ENCODE peak calls at places on chromosome 18, in ten cellular contexts. L is left ventricle myocardium superior; K is activated naive CD8-positive, alpha-beta T cell treated with anti-CD3 and anti-CD28 coated beads for 36 hours; H is activated CD8-positive, alpha-beta memory T cell treated with anti-CD3 and anti-CD28 coated beads for 24 hours; S is RWPE1; Z is heart left ventricle; I is T1000; X is stimulated activated CD4-positive, alpha-beta T cell treated with anti-CD3 and anti-CD28 coated beads, Interleukin-12 subunit alpha, Interleukin-12 subunit beta, amount 100 ng/mL, for 48 hours; E is stimulated activated CD8-positive, alpha-beta memory T cell treated with anti-CD3 and anti-CD28 coated beads, Interleukin-7, amount 100 ng/mL, for 24 hours; Q is HT1080. T is an unnamed sample.

GRCh38 chr18:33606621-33607020 is 28.6 kb downstream of the ASXL3 start:
- DNase-seq in L (no peak), K (no peak), H (no peak), S (no peak), Z (no peak), I (no peak), X (no peak), E (no peak), Q (no peak), T (no peak)

GRCh38 chr18:12886498-12887126 is 2.6 kb upstream of the PTPN2 start:
- DNase-seq in L (no peak), K (no peak), H (no peak), S (no peak), Z (no peak), I (no peak), X (no peak), E (no peak), Q (peak; percentile 31), T (no peak)

GRCh38 chr18:5628512-5629255 is 84.9 kb upstream of the EPB41L3 start:
- DNase-seq in L (peak; percentile 67), K (peak; percentile 23), H (peak; percentile 58), S (no peak), Z (peak; percentile 30), I (peak; percentile 20), X (no peak), E (no peak), Q (peak; percentile 13), T (no peak)

GRCh38 chr18:55001625-55002024 is 42.4 kb upstream of the CCDC68 start:
- DNase-seq in L (no peak), K (no peak), H (no peak), S (peak; percentile 2), Z (no peak), I (no peak), X (no peak), E (no peak), Q (no peak), T (no peak)

GRCh38 chr18:45802814-45803492 is 22.5 kb upstream of the SIGLEC15 start:
- DNase-seq in L (no peak), K (peak; percentile 32), H (no peak), S (peak; percentile 86), Z (no peak), I (peak; percentile 42), X (no peak), E (no peak), Q (peak; percentile 96), T (no peak)

GRCh38 chr18:6610436-6610835 is 119.1 kb upstream of the ARHGAP28 start:
- DNase-seq in L (no peak), K (no peak), H (no peak), S (no peak), Z (no peak), I (no peak), X (no peak), E (no peak), Q (no peak), T (no peak)

GRCh38 chr18:78549971-78550370 is 429.6 kb upstream of the SALL3 start:
- DNase-seq in L (no peak), K (no peak), H (no peak), S (no peak), Z (no peak), I (no peak), X (no peak), E (no peak), Q (no peak), T (no peak)

GRCh38 chr18:34492652-34493051 is 217.4 kb upstream of the DTNA start:
- DNase-seq in L (no peak), K (no peak), H (no peak), S (no peak), Z (no peak), I (no peak), X (no peak), E (no peak), Q (peak; percentile 19), T (no peak)

GRCh38 chr18:78431606-78432005 is 548.0 kb upstream of the SALL3 start:
- DNase-seq in L (no peak), K (no peak), H (no peak), S (no peak), Z (no peak), I (no peak), X (no peak), E (no peak), Q (no peak), T (no peak)

GRCh38 chr18:59792353-59792752 is 95.1 kb upstream of the CCBE1 start:
- DNase-seq in L (no peak), K (no peak), H (no peak), S (no peak), Z (no peak), I (no peak), X (no peak), E (no peak), Q (no peak), T (no peak)

GRCh38 chr18:54440292-54440691 is 82.6 kb downstream of the C18orf54 start:
- DNase-seq in L (no peak), K (no peak), H (no peak), S (no peak), Z (no peak), I (no peak), X (no peak), E (no peak), Q (no peak), T (no peak)

GRCh38 chr18:46253498-46253897 is 149.3 kb downstream of the HAUS1 start:
- DNase-seq in L (no peak), K (no peak), H (no peak), S (no peak), Z (no peak), I (no peak), X (no peak), E (no peak), Q (peak; percentile 48), T (no peak)

GRCh38 chr18:13500227-13500865 is 226.0 kb downstream of the FAM210A start:
- DNase-seq in L (peak; percentile 69), K (no peak), H (no peak), S (peak; percentile 41), Z (peak; percentile 66), I (peak; percentile 6), X (no peak), E (no peak), Q (peak; percentile 29), T (no peak)

GRCh38 chr18:25825066-25825465 is 265.3 kb downstream of the SS18 start:
- DNase-seq in L (no peak), K (no peak), H (no peak), S (no peak), Z (no peak), I (no peak), X (no peak), E (no peak), Q (no peak), T (no peak)

GRCh38 chr18:73879771-73880170 is 267.9 kb downstream of the FBXO15 start:
- DNase-seq in L (no peak), K (no peak), H (no peak), S (no peak), Z (no peak), I (no peak), X (no peak), E (no peak), Q (peak; percentile 8), T (no peak)

GRCh38 chr18:21112140-21112473 is 494 bp upstream of the ROCK1 start:
- DNase-seq in L (peak; percentile 77), K (no peak), H (no peak), S (no peak), Z (no peak), I (no peak), X (no peak), E (peak; percentile 7), Q (no peak), T (no peak)

GRCh38 chr18:23982154-23983071 is 32.1 kb upstream of the TTC39C start:
- DNase-seq in L (peak; percentile 70), K (no peak), H (no peak), S (no peak), Z (peak; percentile 39), I (no peak), X (no peak), E (no peak), Q (peak; percentile 67), T (no peak)

GRCh38 chr18:2901405-2901989 is 54.7 kb downstream of the EMILIN2 start:
- DNase-seq in L (peak; percentile 53), K (no peak), H (no peak), S (no peak), Z (peak; percentile 28), I (no peak), X (no peak), E (no peak), Q (no peak), T (no peak)

GRCh38 chr18:23460285-23461273 is 7.5 kb downstream of the RIOK3 start:
- DNase-seq in L (no peak), K (no peak), H (no peak), S (no peak), Z (no peak), I (no peak), X (no peak), E (no peak), Q (no peak), T (no peak)

GRCh38 chr18:63025251-63025710 is 294.3 kb downstream of the BCL2 start:
- DNase-seq in L (peak; percentile 37), K (no peak), H (no peak), S (peak; percentile 9), Z (no peak), I (no peak), X (no peak), E (no peak), Q (no peak), T (no peak)

GRCh38 chr18:48308027-48308635 is 101.1 kb downstream of the ZBTB7C start:
- DNase-seq in L (no peak), K (no peak), H (no peak), S (peak; percentile 30), Z (no peak), I (no peak), X (no peak), E (no peak), Q (no peak), T (no peak)

GRCh38 chr18:61901334-61901986 is 8.7 kb upstream of the RNF152 start:
- DNase-seq in L (peak; percentile 33), K (peak; percentile 26), H (peak; percentile 65), S (peak; percentile 58), Z (peak; percentile 30), I (no peak), X (peak; percentile 30), E (no peak), Q (peak; percentile 50), T (no peak)

GRCh38 chr18:12911025-12911927 is 27.2 kb upstream of the PTPN2 start:
- DNase-seq in L (peak; percentile 53), K (peak; percentile 75), H (peak; percentile 86), S (no peak), Z (no peak), I (no peak), X (peak; percentile 40), E (peak; percentile 33), Q (no peak), T (no peak)

GRCh38 chr18:44818668-44819403 is 138.1 kb downstream of the SETBP1 start:
- DNase-seq in L (no peak), K (no peak), H (no peak), S (no peak), Z (no peak), I (no peak), X (no peak), E (no peak), Q (no peak), T (no peak)

GRCh38 chr18:3456686-3457069 is 6.7 kb downstream of the TGIF1 start:
- DNase-seq in L (no peak), K (no peak), H (no peak), S (no peak), Z (no peak), I (no peak), X (no peak), E (no peak), Q (no peak), T (no peak)

GRCh38 chr18:68417166-68417776 is 297.6 kb downstream of the TMX3 start:
- DNase-seq in L (no peak), K (no peak), H (no peak), S (no peak), Z (no peak), I (no peak), X (no peak), E (no peak), Q (no peak), T (no peak)

GRCh38 chr18:22783662-22784076 is 149.5 kb upstream of the RBBP8 start:
- DNase-seq in L (no peak), K (no peak), H (no peak), S (no peak), Z (no peak), I (no peak), X (no peak), E (no peak), Q (no peak), T (no peak)